ENCODE peak calls at places on chromosomes 13 and 19, in nine cellular contexts. Y, W, J, C, N, E, X, D and Q are unnamed samples.
A peak's percentile ranks its signal among the peaks of the same experiment; 100 is the strongest.

GRCh38 chr13:112752711-112753541 is 63.1 kb downstream of the ATP11A start:
- DNase-seq in N (no peak), W (no peak), E (no peak), X (no peak), Y (no peak), C (no peak), D (no peak), J (no peak), Q (no peak)

GRCh38 chr13:43229506-43229905 is 206.1 kb downstream of the DNAJC15 start:
- DNase-seq in W (no peak), D (no peak), N (no peak), J (no peak), X (no peak), C (no peak), Y (no peak), E (no peak), Q (no peak)

GRCh38 chr13:74661851-74662250 is 527.6 kb upstream of the KLF12 start:
- DNase-seq in N (no peak), J (no peak), W (no peak), D (no peak), Y (no peak), X (no peak), E (no peak), C (no peak), Q (no peak)

GRCh38 chr13:49248433-49249002 is 793 bp downstream of the CDADC1 start:
- DNase-seq in C (no peak), D (no peak), X (no peak), N (no peak), W (no peak), Y (peak; percentile 9), J (no peak), E (peak; percentile 6), Q (no peak)

GRCh38 chr13:43543331-43543730 is 243.4 kb downstream of the ENOX1 start:
- DNase-seq in D (no peak), E (no peak), C (no peak), Y (no peak), N (no peak), J (no peak), X (no peak), W (no peak), Q (no peak)

GRCh38 chr19:48963371-48964204 is 1.5 kb upstream of the FTL start:
- DNase-seq in E (peak; percentile 75), N (peak; percentile 89), Y (peak; percentile 43), W (peak; percentile 87), D (no peak), X (peak; percentile 68), C (peak; percentile 79), J (peak; percentile 88), Q (peak; percentile 59)

GRCh38 chr13:30685987-30686386 is 49.4 kb upstream of the ALOX5AP start:
- DNase-seq in J (no peak), C (no peak), E (no peak), X (no peak), W (no peak), Y (no peak), D (no peak), N (no peak), Q (no peak)

GRCh38 chr19:2488942-2489731 is 13.2 kb downstream of the GADD45B start:
- DNase-seq in D (no peak), J (peak; percentile 63), N (peak; percentile 75), C (no peak), W (no peak), E (peak; percentile 36), Y (peak; percentile 62), X (peak; percentile 47), Q (peak; percentile 74)

GRCh38 chr19:8135946-8136618 is 13.3 kb downstream of the FBN3 start:
- DNase-seq in J (no peak), Y (no peak), C (no peak), E (no peak), X (no peak), N (no peak), D (no peak), W (no peak), Q (no peak)

GRCh38 chr13:21528616-21529015 is 69.5 kb upstream of the ZDHHC20 start:
- DNase-seq in J (no peak), D (peak; percentile 58), C (no peak), N (no peak), W (no peak), X (no peak), Y (no peak), E (no peak), Q (no peak)

GRCh38 chr19:3634496-3635045 is 8.0 kb upstream of the CACTIN start:
- DNase-seq in W (no peak), D (no peak), E (no peak), N (no peak), C (no peak), J (no peak), X (no peak), Y (no peak), Q (no peak)

GRCh38 chr13:56338421-56338820 is 802.3 kb upstream of the PRR20A start:
- DNase-seq in W (no peak), D (no peak), Y (no peak), E (no peak), C (no peak), J (no peak), X (no peak), N (peak; percentile 7), Q (no peak)

GRCh38 chr13:40109324-40109958 is 454.0 kb downstream of the COG6 start:
- DNase-seq in W (no peak), E (peak; percentile 17), X (no peak), D (peak; percentile 77), N (no peak), Y (no peak), C (no peak), J (no peak), Q (no peak)

GRCh38 chr19:12936582-12936981 is 1.8 kb upstream of the CALR start:
- DNase-seq in X (no peak), N (no peak), E (no peak), W (no peak), C (no peak), J (no peak), D (no peak), Y (peak; percentile 55), Q (no peak)

GRCh38 chr19:12932392-12933286 is 872 bp downstream of the FARSA start:
- DNase-seq in N (no peak), C (no peak), X (no peak), W (no peak), D (no peak), J (no peak), E (no peak), Y (no peak), Q (no peak)

GRCh38 chr19:12935071-12935470 is 1.6 kb upstream of the FARSA start:
- DNase-seq in J (no peak), X (no peak), W (no peak), Y (no peak), E (no peak), N (no peak), C (no peak), D (no peak), Q (no peak)

GRCh38 chr19:12930002-12930645 is 3.4 kb downstream of the FARSA start:
- DNase-seq in J (no peak), N (no peak), W (no peak), E (no peak), Y (no peak), D (no peak), X (no peak), C (no peak), Q (no peak)

DNA sequence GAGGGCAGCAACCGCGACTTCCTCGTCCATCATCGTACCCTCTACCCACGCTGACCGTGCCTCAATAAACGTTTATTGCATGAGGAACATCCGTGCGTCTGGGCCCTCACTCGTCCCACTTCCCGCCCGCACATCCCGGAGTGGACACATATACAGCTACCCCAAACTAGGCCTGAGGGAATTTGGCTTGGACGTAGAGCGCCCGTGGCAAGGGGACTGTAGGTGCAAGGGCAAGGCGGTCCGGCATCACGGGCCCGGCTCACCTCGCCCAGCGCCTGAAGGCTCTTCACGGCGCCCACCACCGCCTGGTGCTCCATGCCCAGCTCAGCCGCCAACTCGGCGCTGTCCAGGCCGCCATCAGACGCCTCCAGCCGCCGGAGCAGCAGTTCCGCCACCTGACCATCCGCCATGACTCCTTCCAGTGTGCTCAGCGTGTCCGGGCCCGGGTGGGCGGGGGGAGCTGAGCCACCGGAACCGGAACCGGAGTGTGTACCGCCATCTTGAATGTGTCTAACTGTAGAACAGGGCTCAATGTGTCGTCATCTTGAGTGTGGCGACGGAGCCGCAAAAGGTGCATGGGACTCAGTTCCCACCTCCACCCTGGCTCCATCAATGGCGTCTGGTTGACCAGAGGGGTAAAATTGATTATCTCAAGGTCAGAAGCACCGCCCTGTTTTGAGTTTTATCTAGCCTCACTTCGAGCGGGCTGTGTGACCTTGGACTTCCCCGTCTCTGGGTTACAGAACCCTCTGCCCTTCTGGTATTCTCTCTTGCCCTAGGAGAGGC is at the start of gene FARSA:
- DNase-seq in D (peak; percentile 59), E (peak; percentile 74), Y (peak; percentile 94), C (peak; percentile 74), J (peak; percentile 94), N (peak; percentile 98), X (peak; percentile 86), W (peak; percentile 91), Q (peak; percentile 86)
- TF ChIP-seq CTCF in D (no peak), E (no peak), Y (no peak), C (no peak), J (no peak), N (no peak), X (no peak), W (no peak), Q (no peak)

GRCh38 chr13:46143239-46143701 is 38.4 kb upstream of the CPB2 start:
- DNase-seq in D (no peak), W (no peak), N (no peak), Y (no peak), C (no peak), X (no peak), J (no peak), E (no peak), Q (no peak)
- TF ChIP-seq CTCF in D (no peak), W (no peak), N (no peak), Y (no peak), C (no peak), X (no peak), J (no peak), E (no peak), Q (no peak)

GRCh38 chr19:52570005-52570861 is at the start of gene ZNF701:
- DNase-seq in D (peak; percentile 0), C (peak; percentile 95), E (no peak), W (peak; percentile 97), N (peak; percentile 94), Y (peak; percentile 73), J (peak; percentile 89), X (peak; percentile 98), Q (peak; percentile 99)
- TF ChIP-seq CTCF in D (peak; percentile 7), C (no peak), E (no peak), W (no peak), N (peak; percentile 13), Y (no peak), J (no peak), X (peak; percentile 55), Q (peak; percentile 72)

GRCh38 chr13:61253105-61253877 is 162.4 kb downstream of the PCDH20 start:
- DNase-seq in N (no peak), Y (no peak), W (no peak), X (no peak), C (no peak), D (no peak), E (no peak), J (peak; percentile 5), Q (no peak)

GRCh38 chr13:61252213-61252612 is 163.4 kb downstream of the PCDH20 start:
- DNase-seq in E (no peak), C (no peak), N (no peak), X (no peak), Y (no peak), W (no peak), D (no peak), J (no peak), Q (no peak)

GRCh38 chr13:61258185-61258584 is 157.5 kb downstream of the PCDH20 start:
- DNase-seq in C (no peak), N (no peak), D (no peak), E (no peak), W (no peak), Y (no peak), J (no peak), X (no peak), Q (no peak)

GRCh38 chr13:61255035-61255796 is 160.4 kb downstream of the PCDH20 start:
- DNase-seq in W (no peak), C (no peak), N (peak; percentile 78), X (peak; percentile 41), D (no peak), E (no peak), J (no peak), Y (no peak), Q (no peak)
- TF ChIP-seq CTCF in W (no peak), C (no peak), N (peak; percentile 74), X (peak; percentile 55), D (peak; percentile 58), E (no peak), J (no peak), Y (peak; percentile 15), Q (no peak)